ENCODE peak calls at places on chromosomes 2 and 18, in four cellular contexts. One of them, this sample, is unnamed.

GRCh38 chr2:127763776-127764175 is 47.2 kb downstream of the WDR33 start:
- DNase-seq in A549: no peak
- DNase-seq in GM06990: no peak
- DNase-seq in transverse colon: no peak
- DNase-seq in this sample: no peak

GRCh38 chr2:209771474-209772292 is at the start of gene UNC80:
- DNase-seq in A549: peak
- DNase-seq in GM06990: no peak
- DNase-seq in transverse colon: peak
- DNase-seq in this sample: no peak

GRCh38 chr2:132911726-132912724 is 242.0 kb upstream of the LYPD1 start:
- DNase-seq in transverse colon: no peak
- DNase-seq in A549: peak
- DNase-seq in GM06990: no peak
- DNase-seq in this sample: no peak

GRCh38 chr2:135783416-135783815 is 41.8 kb downstream of the UBXN4 start:
- DNase-seq in GM06990: no peak
- DNase-seq in transverse colon: no peak
- DNase-seq in A549: no peak
- DNase-seq in this sample: no peak

GRCh38 chr2:217827430-217828201 is 175.2 kb downstream of the TNS1 start:
- DNase-seq in GM06990: no peak
- DNase-seq in A549: no peak
- DNase-seq in transverse colon: no peak
- DNase-seq in this sample: no peak

GRCh38 chr2:209351636-209352035 is 72.2 kb upstream of the MAP2 start:
- DNase-seq in A549: no peak
- DNase-seq in transverse colon: no peak
- DNase-seq in GM06990: no peak
- DNase-seq in this sample: no peak

GRCh38 chr2:69711971-69712370 is 30.0 kb upstream of the ANXA4 start:
- DNase-seq in transverse colon: no peak
- DNase-seq in GM06990: no peak
- DNase-seq in A549: no peak
- DNase-seq in this sample: no peak

GRCh38 chr2:73947412-73948018 is 20.8 kb downstream of the DGUOK start:
- DNase-seq in GM06990: no peak
- DNase-seq in A549: no peak
- DNase-seq in transverse colon: no peak
- DNase-seq in this sample: no peak

GRCh38 chr18:47970664-47971523 is 40.4 kb upstream of the SMAD2 start:
- DNase-seq in A549: no peak
- DNase-seq in GM06990: peak
- DNase-seq in transverse colon: peak
- DNase-seq in this sample: peak

GRCh38 chr2:102100371-102101096 is 42.0 kb upstream of the IL1R1 start:
- DNase-seq in A549: peak
- DNase-seq in GM06990: no peak
- DNase-seq in transverse colon: no peak
- DNase-seq in this sample: peak

GRCh38 chr2:48306409-48307284 is 223.3 kb upstream of the STON1 start:
- DNase-seq in A549: no peak
- DNase-seq in GM06990: no peak
- DNase-seq in transverse colon: no peak
- DNase-seq in this sample: no peak

GRCh38 chr2:222903234-222904220 is 42.7 kb downstream of the ACSL3 start:
- DNase-seq in GM06990: no peak
- DNase-seq in A549: peak
- DNase-seq in transverse colon: peak
- DNase-seq in this sample: peak

GRCh38 chr2:23602113-23602512 is 217.1 kb downstream of the KLHL29 start:
- DNase-seq in GM06990: no peak
- DNase-seq in A549: peak
- DNase-seq in transverse colon: peak
- DNase-seq in this sample: no peak

GRCh38 chr2:67423489-67423888 is 26.4 kb downstream of the ETAA1 start:
- DNase-seq in transverse colon: no peak
- DNase-seq in GM06990: no peak
- DNase-seq in A549: no peak
- DNase-seq in this sample: no peak

GRCh38 chr2:23653326-23653725 is 268.3 kb downstream of the KLHL29 start:
- DNase-seq in transverse colon: no peak
- DNase-seq in GM06990: no peak
- DNase-seq in A549: no peak
- DNase-seq in this sample: no peak

GRCh38 chr2:238425505-238425978 is 1.2 kb upstream of the ASB1 start:
- DNase-seq in A549: no peak
- DNase-seq in GM06990: no peak
- DNase-seq in transverse colon: peak
- DNase-seq in this sample: no peak

GRCh38 chr2:69483024-69483423 is 45.8 kb upstream of the NFU1 start:
- DNase-seq in GM06990: no peak
- DNase-seq in transverse colon: no peak
- DNase-seq in A549: no peak
- DNase-seq in this sample: peak

GRCh38 chr2:9585486-9585885 is 29.9 kb upstream of the ADAM17 start:
- DNase-seq in A549: no peak
- DNase-seq in GM06990: no peak
- DNase-seq in transverse colon: no peak
- DNase-seq in this sample: no peak

GRCh38 chr2:9831670-9832069 is 11.6 kb upstream of the TAF1B start:
- DNase-seq in A549: no peak
- DNase-seq in transverse colon: no peak
- DNase-seq in GM06990: no peak
- DNase-seq in this sample: no peak

GRCh38 chr18:10783941-10784340 is 258.1 kb downstream of the NAPG start:
- DNase-seq in transverse colon: no peak
- DNase-seq in A549: no peak
- DNase-seq in GM06990: no peak
- DNase-seq in this sample: no peak

GRCh38 chr2:29114514-29114840 is 738 bp upstream of the CLIP4 start:
- DNase-seq in transverse colon: no peak
- DNase-seq in A549: no peak
- DNase-seq in GM06990: no peak
- DNase-seq in this sample: peak

GRCh38 chr2:62303818-62304217 is 107.9 kb downstream of the B3GNT2 start:
- DNase-seq in GM06990: peak
- DNase-seq in A549: no peak
- DNase-seq in transverse colon: no peak
- DNase-seq in this sample: peak

GRCh38 chr2:164061129-164061746 is 325.4 kb upstream of the FIGN start:
- DNase-seq in GM06990: no peak
- DNase-seq in A549: peak
- DNase-seq in transverse colon: no peak
- DNase-seq in this sample: peak

GRCh38 chr2:140627136-140627535 is 1503.7 kb downstream of the LRP1B start:
- DNase-seq in GM06990: no peak
- DNase-seq in transverse colon: no peak
- DNase-seq in A549: peak
- DNase-seq in this sample: no peak

GRCh38 chr2:181655519-181655918 is 1.4 kb downstream of the CERKL start:
- DNase-seq in transverse colon: no peak
- DNase-seq in GM06990: no peak
- DNase-seq in A549: no peak
- DNase-seq in this sample: no peak

GRCh38 chr18:48663931-48664847 is 125.4 kb downstream of the CTIF start:
- DNase-seq in A549: peak
- DNase-seq in transverse colon: peak
- DNase-seq in GM06990: peak
- DNase-seq in this sample: peak

GRCh38 chr2:152407204-152407721 is 72.3 kb downstream of the FMNL2 start:
- DNase-seq in A549: peak
- DNase-seq in transverse colon: peak
- DNase-seq in GM06990: peak
- DNase-seq in this sample: peak

GRCh38 chr2:203973676-203974075 is 37.1 kb downstream of the ICOS start:
- DNase-seq in transverse colon: no peak
- DNase-seq in A549: no peak
- DNase-seq in GM06990: no peak
- DNase-seq in this sample: no peak

GRCh38 chr2:157486596-157487270 is 42.8 kb upstream of the CYTIP start:
- DNase-seq in transverse colon: no peak
- DNase-seq in A549: no peak
- DNase-seq in GM06990: no peak
- DNase-seq in this sample: no peak

GRCh38 chr18:23386317-23386716 is 66.8 kb upstream of the RIOK3 start:
- DNase-seq in A549: no peak
- DNase-seq in transverse colon: no peak
- DNase-seq in GM06990: no peak
- DNase-seq in this sample: no peak

GRCh38 chr18:40056085-40056484 is 1898.9 kb upstream of the PIK3C3 start:
- DNase-seq in transverse colon: no peak
- DNase-seq in GM06990: no peak
- DNase-seq in A549: no peak
- DNase-seq in this sample: no peak

GRCh38 chr2:20425371-20425881 is 21.4 kb upstream of the RHOB start:
- DNase-seq in GM06990: peak
- DNase-seq in A549: no peak
- DNase-seq in transverse colon: peak
- DNase-seq in this sample: peak

GRCh38 chr18:72410399-72410798 is 133.7 kb downstream of the CBLN2 start:
- DNase-seq in transverse colon: no peak
- DNase-seq in GM06990: no peak
- DNase-seq in A549: no peak
- DNase-seq in this sample: no peak

GRCh38 chr2:173815778-173816177 is 149.4 kb downstream of the SP3 start:
- DNase-seq in A549: no peak
- DNase-seq in GM06990: no peak
- DNase-seq in transverse colon: no peak
- DNase-seq in this sample: no peak

GRCh38 chr2:50863218-50863617 is 168.7 kb downstream of the NRXN1 start:
- DNase-seq in A549: no peak
- DNase-seq in GM06990: no peak
- DNase-seq in transverse colon: no peak
- DNase-seq in this sample: no peak
- H3K4me3 ChIP-seq in A549: no peak
- H3K4me3 ChIP-seq in GM06990: no peak
- H3K4me3 ChIP-seq in transverse colon: no peak
- H3K4me3 ChIP-seq in this sample: no peak

GRCh38 chr2:233832869-233833812 is 21.2 kb downstream of the HJURP start:
- DNase-seq in A549: peak
- DNase-seq in GM06990: no peak
- DNase-seq in transverse colon: peak
- DNase-seq in this sample: peak
- TF ChIP-seq CTCF in A549: peak
- TF ChIP-seq CTCF in GM06990: peak
- TF ChIP-seq CTCF in transverse colon: peak
- TF ChIP-seq CTCF in this sample: peak

GRCh38 chr18:62279561-62279960 is 45.5 kb upstream of the TNFRSF11A start:
- DNase-seq in A549: no peak
- DNase-seq in transverse colon: no peak
- DNase-seq in GM06990: no peak
- DNase-seq in this sample: no peak

GRCh38 chr18:62282188-62282629 is 42.9 kb upstream of the TNFRSF11A start:
- DNase-seq in transverse colon: no peak
- DNase-seq in A549: no peak
- DNase-seq in GM06990: no peak
- DNase-seq in this sample: no peak

GRCh38 chr18:62281684-62282083 is 43.4 kb upstream of the TNFRSF11A start:
- DNase-seq in GM06990: no peak
- DNase-seq in transverse colon: no peak
- DNase-seq in A549: no peak
- DNase-seq in this sample: no peak

GRCh38 chr18:62277045-62277444 is 48.1 kb upstream of the TNFRSF11A start:
- DNase-seq in GM06990: no peak
- DNase-seq in transverse colon: no peak
- DNase-seq in A549: no peak
- DNase-seq in this sample: peak

DNA sequence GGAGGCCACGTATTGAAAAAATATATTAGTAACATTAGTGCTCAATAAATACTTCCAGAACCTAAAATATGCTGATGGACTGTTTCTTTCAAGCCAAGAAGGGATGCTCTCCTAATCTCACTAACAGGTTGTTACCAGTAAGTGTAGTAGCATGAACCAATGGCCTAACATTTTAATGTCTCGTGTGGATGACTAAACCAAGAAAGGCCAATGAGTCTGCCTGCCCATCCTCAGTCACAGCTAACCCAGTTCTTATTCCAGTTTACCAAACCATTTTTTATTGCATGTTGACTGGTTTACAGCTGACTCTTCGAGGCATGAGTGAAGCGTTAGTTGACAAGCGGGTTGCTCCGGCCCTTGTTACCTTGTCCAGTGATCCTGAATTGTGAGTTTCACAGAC is 45.1 kb upstream of the TNFRSF11A start:
- DNase-seq in transverse colon: no peak
- DNase-seq in A549: no peak
- DNase-seq in GM06990: no peak
- DNase-seq in this sample: no peak
- H3K4me3 ChIP-seq in transverse colon: no peak
- H3K4me3 ChIP-seq in A549: no peak
- H3K4me3 ChIP-seq in GM06990: no peak
- H3K4me3 ChIP-seq in this sample: no peak

GRCh38 chr2:148967484-148967883 is 71.0 kb upstream of the LYPD6B start:
- DNase-seq in GM06990: no peak
- DNase-seq in A549: no peak
- DNase-seq in transverse colon: no peak
- DNase-seq in this sample: no peak
- TF ChIP-seq CTCF in GM06990: no peak
- TF ChIP-seq CTCF in A549: no peak
- TF ChIP-seq CTCF in transverse colon: no peak
- TF ChIP-seq CTCF in this sample: no peak

DNA sequence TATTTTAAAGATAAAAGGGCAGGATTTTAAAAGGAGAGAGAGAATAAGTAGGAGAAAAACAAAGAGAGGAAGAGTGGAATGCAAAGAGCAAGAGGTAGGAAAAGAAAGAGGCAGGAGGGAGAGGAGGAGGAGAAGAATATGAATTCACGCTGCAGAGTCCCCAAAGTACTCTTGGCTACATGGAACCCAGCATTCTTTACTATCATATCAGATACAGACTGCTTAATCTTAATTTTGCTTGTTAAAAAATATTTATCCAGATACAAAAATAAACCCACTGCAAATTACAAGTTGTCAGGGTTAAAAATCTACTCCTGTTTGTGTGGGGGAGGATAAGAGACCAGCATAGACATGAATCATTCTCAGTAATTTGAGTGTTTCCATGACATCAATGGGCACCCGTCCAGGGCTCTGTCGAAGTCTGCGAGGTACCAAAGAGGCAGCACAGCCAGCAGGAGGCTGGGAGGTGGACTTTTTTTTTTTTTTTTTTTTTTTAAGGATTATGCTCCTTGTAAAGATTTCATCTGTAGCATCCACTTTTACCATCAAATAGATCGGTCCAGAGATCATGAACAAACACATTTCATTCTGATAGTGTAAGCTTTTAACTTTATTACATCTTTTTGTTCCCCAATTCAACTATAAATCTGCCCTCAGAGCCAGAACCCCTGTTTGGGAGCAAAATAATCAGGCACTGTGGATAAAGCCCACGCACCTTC is 182.2 kb downstream of the TCF4 start:
- DNase-seq in A549: peak
- DNase-seq in GM06990: no peak
- DNase-seq in transverse colon: peak
- DNase-seq in this sample: no peak
- H3K4me3 ChIP-seq in A549: no peak
- H3K4me3 ChIP-seq in GM06990: no peak
- H3K4me3 ChIP-seq in transverse colon: no peak
- H3K4me3 ChIP-seq in this sample: no peak

This sample was measured in GM12865.